ENCODE peak calls at places on chromosomes 13 and 19, in six cellular contexts. S, J, K, H, R and I are unnamed samples.

GRCh38 chr19:12996542-12997094 is 1.3 kb downstream of the NFIX start:
- DNase-seq in K (no peak), S (no peak), R (peak; percentile 66), H (peak; percentile 52), J (peak; percentile 69), I (no peak)

GRCh38 chr13:101149735-101150380 is 266.4 kb downstream of the NALCN start:
- DNase-seq in R (no peak), H (peak; percentile 65), J (no peak), S (no peak), K (peak; percentile 3), I (no peak)

GRCh38 chr13:35888327-35888940 is 242.7 kb downstream of the DCLK1 start:
- DNase-seq in H (peak; percentile 18), J (no peak), R (no peak), K (no peak), S (no peak), I (no peak)

GRCh38 chr19:3670258-3670795 is 29.9 kb downstream of the PIP5K1C start:
- DNase-seq in J (peak; percentile 88), S (peak; percentile 98), K (no peak), H (no peak), R (peak; percentile 84), I (peak; percentile 68)

GRCh38 chr19:12126707-12127106 is 13.4 kb downstream of the ZNF20 start:
- DNase-seq in H (peak; percentile 45), R (no peak), K (no peak), J (peak; percentile 29), S (no peak), I (no peak)

GRCh38 chr19:32359581-32359980 is 14.2 kb downstream of the ZNF507 start:
- DNase-seq in H (no peak), J (no peak), R (no peak), S (no peak), K (no peak), I (no peak)

GRCh38 chr13:41050041-41050440 is 11.3 kb upstream of the WBP4 start:
- DNase-seq in H (no peak), R (no peak), S (no peak), K (no peak), J (no peak), I (no peak)

GRCh38 chr13:33281951-33282595 is 3.5 kb downstream of the STARD13 start:
- DNase-seq in H (no peak), J (no peak), R (no peak), K (no peak), S (no peak), I (no peak)

GRCh38 chr13:101875717-101876393 is 423.4 kb downstream of the ITGBL1 start:
- DNase-seq in R (no peak), H (no peak), J (no peak), S (no peak), K (no peak), I (no peak)

GRCh38 chr19:18286973-18287635 is 5.7 kb upstream of the JUND start:
- DNase-seq in R (no peak), J (no peak), H (no peak), K (no peak), S (no peak), I (no peak)

GRCh38 chr19:37654833-37655688 is at the start of gene ZFP30:
- DNase-seq in J (peak; percentile 87), K (peak; percentile 88), H (peak; percentile 91), R (peak; percentile 86), S (peak; percentile 95), I (peak; percentile 90)

GRCh38 chr19:29675650-29676186 is 10.5 kb downstream of the PLEKHF1 start:
- DNase-seq in R (no peak), K (no peak), S (peak; percentile 60), H (no peak), J (no peak), I (no peak)

GRCh38 chr19:41886761-41887710 is 4.1 kb downstream of the ARHGEF1 start:
- DNase-seq in J (no peak), H (no peak), S (no peak), K (no peak), R (no peak), I (peak; percentile 51)

GRCh38 chr19:38985262-38985661 is 9.7 kb upstream of the FBXO17 start:
- DNase-seq in H (no peak), S (no peak), J (no peak), R (no peak), K (no peak), I (no peak)

GRCh38 chr19:29086182-29086581 is 126.8 kb downstream of the UQCRFS1 start:
- DNase-seq in J (no peak), S (no peak), H (no peak), R (no peak), K (no peak), I (no peak)

GRCh38 chr13:21817878-21818277 is 147.0 kb downstream of the FGF9 start:
- DNase-seq in R (no peak), H (no peak), S (no peak), K (no peak), J (no peak), I (no peak)

GRCh38 chr19:58117841-58118575 is 20.0 kb upstream of the ZSCAN18 start:
- DNase-seq in S (no peak), J (no peak), R (peak; percentile 31), H (peak; percentile 24), K (no peak), I (no peak)

GRCh38 chr19:30881281-30881680 is 468.0 kb downstream of the TSHZ3 start:
- DNase-seq in R (no peak), J (no peak), H (no peak), S (no peak), K (no peak), I (no peak)

GRCh38 chr13:110109910-110110309 is 197.0 kb downstream of the COL4A1 start:
- DNase-seq in S (peak; percentile 93), H (no peak), R (peak; percentile 42), K (no peak), J (no peak), I (peak; percentile 28)

GRCh38 chr19:29397748-29398147 is 128.0 kb upstream of the VSTM2B start:
- DNase-seq in J (no peak), H (no peak), K (no peak), R (no peak), S (no peak), I (no peak)

GRCh38 chr19:40425450-40426287 is at the start of gene SERTAD1:
- DNase-seq in J (peak; percentile 97), S (peak; percentile 100), K (peak; percentile 100), H (peak; percentile 97), R (peak; percentile 100), I (peak; percentile 100)
- H3K4me1 ChIP-seq in J (peaks cover 34% of the 10 kb centered on the region), S (peaks cover 47% of the 10 kb centered on the region), K (peaks cover 25% of the 10 kb centered on the region), H (peaks cover 6% of the 10 kb centered on the region), R (peaks cover 2% of the 10 kb centered on the region), I (peaks cover 31% of the 10 kb centered on the region)

GRCh38 chr13:70964124-70964523 is 855.9 kb upstream of the KLHL1 start:
- DNase-seq in K (no peak), H (no peak), S (no peak), R (no peak), J (no peak), I (no peak)

GRCh38 chr13:70960841-70961443 is 852.7 kb upstream of the KLHL1 start:
- DNase-seq in J (no peak), S (no peak), R (no peak), K (no peak), H (peak; percentile 23), I (no peak)

GRCh38 chr13:70959376-70959775 is 851.1 kb upstream of the KLHL1 start:
- DNase-seq in J (no peak), S (no peak), R (no peak), K (no peak), H (no peak), I (no peak)
- TF ChIP-seq EP300 in J (no peak), S (no peak), R (no peak), K (no peak), H (no peak), I (no peak)

GRCh38 chr19:43779820-43780219 is 953 bp downstream of the KCNN4 start:
- DNase-seq in R (no peak), J (no peak), H (no peak), K (peak; percentile 65), S (no peak), I (no peak)

GRCh38 chr19:43780706-43781525 is at the start of gene KCNN4:
- DNase-seq in K (peak; percentile 77), R (no peak), S (no peak), J (peak; percentile 78), H (no peak), I (peak; percentile 88)

GRCh38 chr19:43778651-43779050 is 2.1 kb downstream of the KCNN4 start:
- DNase-seq in J (no peak), S (no peak), K (no peak), R (no peak), H (no peak), I (no peak)

GRCh38 chr19:43777163-43777700 is 3.5 kb downstream of the KCNN4 start:
- DNase-seq in H (peak; percentile 69), J (no peak), R (no peak), K (peak; percentile 57), S (no peak), I (no peak)

DNA sequence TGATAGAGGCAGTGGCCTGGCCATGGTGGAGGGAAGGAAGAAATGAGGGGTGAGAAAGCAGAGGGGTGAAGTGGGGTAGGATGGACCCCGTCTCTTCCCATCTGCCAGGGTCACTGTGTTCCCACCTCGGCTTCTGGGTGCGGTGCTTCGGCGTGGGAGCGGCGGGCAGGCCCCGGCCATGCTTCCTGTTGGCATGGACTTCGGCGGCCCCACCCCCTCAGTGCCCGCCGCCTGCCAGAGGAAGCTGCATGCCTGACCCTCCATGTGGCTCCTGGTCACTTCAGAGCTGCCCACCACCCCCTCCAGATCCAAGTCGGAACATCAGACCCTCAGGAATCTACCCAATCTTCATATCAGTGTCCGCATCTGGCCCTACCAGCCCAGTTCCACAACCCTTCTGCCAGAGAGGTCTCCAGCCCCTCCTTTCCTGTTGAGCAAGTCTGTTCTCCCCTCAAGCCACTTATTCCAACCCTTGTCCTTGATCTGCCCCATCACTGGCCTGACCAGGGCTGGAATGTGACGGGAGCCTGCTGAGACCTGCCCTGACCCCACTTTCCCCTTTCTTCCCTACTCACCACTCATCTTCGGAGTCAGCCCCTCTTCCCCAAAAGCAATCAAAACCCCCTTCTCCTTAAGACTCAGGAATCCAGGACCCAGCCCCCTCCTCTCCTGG is 1.5 kb downstream of the KCNN4 start:
- DNase-seq in S (no peak), K (no peak), J (no peak), R (no peak), H (no peak), I (peak; percentile 82)
- H3K4me1 ChIP-seq in S (peaks cover 10% of the 10 kb centered on the region), K (peaks cover 74% of the 10 kb centered on the region), J (peaks cover 99% of the 10 kb centered on the region), R (peaks cover 5% of the 10 kb centered on the region), H (peaks cover 24% of the 10 kb centered on the region), I (peaks cover 50% of the 10 kb centered on the region)

GRCh38 chr19:51593969-51594773 is 23.1 kb downstream of the ZNF175 start:
- DNase-seq in S (peak; percentile 99), H (peak; percentile 96), K (peak; percentile 96), R (peak; percentile 99), J (peak; percentile 97), I (peak; percentile 99)
- TF ChIP-seq EP300 in S (no peak), H (no peak), K (no peak), R (no peak), J (no peak), I (no peak)

GRCh38 chr19:56120002-56120370 is 1.1 kb downstream of the ZNF787 start:
- DNase-seq in K (no peak), S (no peak), J (no peak), H (no peak), R (no peak), I (no peak)

GRCh38 chr19:56117889-56118288 is 3.2 kb downstream of the ZNF787 start:
- DNase-seq in J (no peak), R (no peak), K (no peak), H (no peak), S (no peak), I (no peak)

GRCh38 chr19:56120371-56121179 is 520 bp downstream of the ZNF787 start:
- DNase-seq in J (peak; percentile 94), H (peak; percentile 95), K (peak; percentile 88), S (peak; percentile 83), R (peak; percentile 80), I (peak; percentile 89)

GRCh38 chr19:56118666-56119584 is 2.2 kb downstream of the ZNF787 start:
- DNase-seq in K (no peak), H (no peak), S (no peak), R (no peak), J (no peak), I (no peak)

GRCh38 chr19:56119585-56119978 is 1.5 kb downstream of the ZNF787 start:
- DNase-seq in K (no peak), R (no peak), H (peak; percentile 61), J (no peak), S (no peak), I (peak; percentile 70)
- H3K4me1 ChIP-seq in K (peaks cover 19% of the 10 kb centered on the region), R (peaks cover 15% of the 10 kb centered on the region), H (peaks cover 4% of the 10 kb centered on the region), J (peaks cover 54% of the 10 kb centered on the region), S (peaks cover 44% of the 10 kb centered on the region), I (peaks cover 36% of the 10 kb centered on the region)